ENCODE peak calls at places on chromosomes 1 and 21, in nine cellular contexts. C is AG10803; B is omental fat pad; H is osteocyte; N is mucosa of descending colon; A is brain microvascular endothelial cell; U is pancreas; K is CD4-positive, alpha-beta T cell; F is HCT116. L is an unnamed sample.

GRCh38 chr1:231070758-231071443 is 30.8 kb upstream of the FAM89A start:
- DNase-seq in C (no peak), B (no peak), H (no peak), N (no peak), A (no peak), U (no peak), K (no peak), F (no peak), L (no peak)

GRCh38 chr21:45467221-45467779 is 62.3 kb downstream of the COL18A1 start:
- DNase-seq in C (no peak), B (no peak), H (no peak), N (peak; percentile 43), A (peak; percentile 22), U (peak; percentile 69), K (no peak), F (no peak), L (no peak)

GRCh38 chr1:103516693-103517092 is 8.8 kb upstream of the RNPC3 start:
- DNase-seq in C (peak; percentile 2), B (no peak), H (no peak), N (no peak), A (peak; percentile 9), U (no peak), K (no peak), F (no peak), L (no peak)

GRCh38 chr1:182133181-182133580 is 71.7 kb upstream of the ZNF648 start:
- DNase-seq in C (no peak), B (no peak), H (no peak), N (no peak), A (no peak), U (no peak), K (no peak), F (no peak), L (no peak)

GRCh38 chr1:90488451-90488850 is 228.7 kb downstream of the BARHL2 start:
- DNase-seq in C (peak; percentile 3), B (no peak), H (no peak), N (no peak), A (peak; percentile 33), U (no peak), K (no peak), F (no peak), L (no peak)

GRCh38 chr1:117656202-117656641 is 50.4 kb downstream of the TENT5C start:
- DNase-seq in C (no peak), B (no peak), H (no peak), N (peak; percentile 71), A (no peak), U (no peak), K (peak; percentile 88), F (no peak), L (no peak)

GRCh38 chr1:85201340-85202091 is 700 bp upstream of the SYDE2 start:
- DNase-seq in C (peak; percentile 66), B (peak; percentile 40), H (peak; percentile 91), N (peak; percentile 80), A (peak; percentile 51), U (peak; percentile 89), K (peak; percentile 70), F (no peak), L (peak; percentile 87)

GRCh38 chr1:2381741-2382620 is 9.4 kb downstream of the MORN1 start:
- DNase-seq in C (peak; percentile 78), B (peak; percentile 54), H (peak; percentile 94), N (peak; percentile 77), A (peak; percentile 55), U (peak; percentile 95), K (peak; percentile 67), F (peak; percentile 28), L (peak; percentile 63)

GRCh38 chr1:50481142-50481736 is 58.0 kb upstream of the DMRTA2 start:
- DNase-seq in C (no peak), B (no peak), H (no peak), N (no peak), A (no peak), U (no peak), K (no peak), F (no peak), L (no peak)

GRCh38 chr1:153659175-153659534 is 652 bp downstream of the SNAPIN start:
- DNase-seq in C (no peak), B (no peak), H (no peak), N (no peak), A (no peak), U (no peak), K (no peak), F (no peak), L (no peak)

GRCh38 chr1:153652795-153653507 is 5.6 kb upstream of the SNAPIN start:
- DNase-seq in C (peak; percentile 63), B (no peak), H (no peak), N (peak; percentile 50), A (peak; percentile 31), U (no peak), K (no peak), F (no peak), L (no peak)

GRCh38 chr1:153658400-153659174 is at the start of gene SNAPIN:
- DNase-seq in C (peak; percentile 85), B (peak; percentile 83), H (peak; percentile 95), N (peak; percentile 95), A (peak; percentile 87), U (peak; percentile 95), K (peak; percentile 79), F (peak; percentile 69), L (peak; percentile 97)

GRCh38 chr1:153651771-153652170 is 6.7 kb upstream of the SNAPIN start:
- DNase-seq in C (no peak), B (no peak), H (no peak), N (peak; percentile 18), A (no peak), U (no peak), K (no peak), F (no peak), L (no peak)

DNA sequence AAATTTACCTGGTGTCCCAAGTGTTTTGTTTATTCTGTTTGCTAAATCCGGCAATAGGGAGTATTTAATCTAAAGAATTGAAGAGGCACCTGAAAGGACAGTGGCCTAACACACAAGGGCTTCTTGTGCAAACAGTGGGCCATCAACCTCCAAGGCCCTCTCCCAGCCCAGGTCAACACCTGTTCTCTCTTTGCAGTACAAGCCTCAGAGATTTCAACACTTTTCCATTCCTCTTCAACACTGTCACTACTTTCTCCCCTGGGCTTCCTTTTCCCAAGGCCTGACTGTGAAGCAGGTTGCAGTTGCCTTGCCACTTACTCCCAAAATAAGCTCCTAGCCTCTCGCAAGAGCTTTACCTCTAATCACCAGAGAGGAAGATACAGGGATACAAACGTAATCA is 3.2 kb upstream of the SNAPIN start:
- DNase-seq in C (no peak), B (no peak), H (no peak), N (no peak), A (no peak), U (no peak), K (no peak), F (no peak), L (no peak)
- TF ChIP-seq CTCF in C (no peak), B (no peak), H (no peak), N (no peak), A (no peak), U (no peak), K (no peak), F (no peak), L (no peak)

GRCh38 chr1:110067957-110068645 is 2.4 kb downstream of the ALX3 start:
- DNase-seq in C (no peak), B (no peak), H (no peak), N (no peak), A (no peak), U (no peak), K (no peak), F (no peak), L (no peak)

GRCh38 chr1:110068646-110069301 is 1.7 kb downstream of the ALX3 start:
- DNase-seq in C (no peak), B (no peak), H (no peak), N (no peak), A (no peak), U (no peak), K (no peak), F (no peak), L (no peak)

GRCh38 chr1:110070968-110071307 is 466 bp upstream of the ALX3 start:
- DNase-seq in C (no peak), B (no peak), H (no peak), N (no peak), A (no peak), U (no peak), K (no peak), F (no peak), L (no peak)

GRCh38 chr1:110070282-110070967 is at the start of gene ALX3:
- DNase-seq in C (no peak), B (no peak), H (no peak), N (no peak), A (no peak), U (no peak), K (no peak), F (no peak), L (no peak)

GRCh38 chr1:110069302-110070281 is 880 bp downstream of the ALX3 start:
- DNase-seq in C (no peak), B (no peak), H (no peak), N (no peak), A (no peak), U (peak; percentile 77), K (no peak), F (no peak), L (no peak)
- TF ChIP-seq CTCF in C (no peak), B (no peak), H (no peak), N (no peak), A (no peak), U (no peak), K (no peak), F (no peak), L (no peak)

DNA sequence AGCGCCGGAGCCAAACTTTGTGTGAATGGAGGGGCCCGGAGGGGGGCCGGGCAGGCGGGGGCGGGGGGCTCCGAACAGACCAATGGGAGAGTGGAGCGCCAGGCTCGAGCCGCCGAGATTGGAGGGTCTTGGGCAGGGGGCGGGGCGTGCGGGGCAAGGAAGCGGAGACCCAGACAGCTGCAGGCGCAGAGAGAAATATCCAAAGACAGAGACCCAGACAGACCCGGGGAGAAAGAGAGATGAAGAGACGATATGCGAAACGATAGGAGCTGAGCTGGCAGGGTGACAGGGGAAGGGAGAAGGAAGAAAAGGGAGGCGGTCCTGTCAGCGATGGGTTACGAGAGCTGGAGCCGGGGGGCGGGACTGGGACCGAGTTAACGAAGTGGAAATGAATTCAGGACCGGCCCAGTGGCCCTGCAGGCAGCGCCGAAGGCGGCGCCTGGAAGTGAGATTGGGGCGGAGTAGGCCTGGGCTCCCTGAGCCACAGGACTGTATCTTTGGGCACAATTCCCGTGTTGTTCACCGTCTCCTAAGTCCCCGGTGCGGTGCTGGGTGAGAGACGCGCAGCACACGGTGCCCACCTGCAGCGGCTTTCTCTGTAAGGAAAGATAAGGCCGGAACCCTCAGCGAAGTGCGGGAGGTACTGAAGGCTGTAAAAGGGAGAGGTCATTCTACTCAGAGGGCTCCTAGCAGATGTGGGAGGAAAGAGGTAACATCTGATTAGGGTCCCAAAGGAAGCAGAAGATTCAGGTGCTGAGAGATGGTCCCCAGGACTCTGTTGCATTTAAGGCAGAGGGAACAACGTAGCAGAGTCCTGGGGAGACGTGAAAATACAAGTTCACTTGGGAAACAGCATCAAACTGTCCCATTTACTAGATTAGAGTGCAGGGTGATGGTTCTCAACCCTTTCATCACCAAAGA is 543 bp upstream of the KCNJ10 start:
- DNase-seq in C (peak; percentile 33), B (peak; percentile 51), H (no peak), N (peak; percentile 76), A (peak; percentile 51), U (peak; percentile 84), K (peak; percentile 71), F (no peak), L (peak; percentile 82)
- TF ChIP-seq CTCF in C (no peak), B (no peak), H (no peak), N (no peak), A (no peak), U (no peak), K (no peak), F (no peak), L (no peak)

DNA sequence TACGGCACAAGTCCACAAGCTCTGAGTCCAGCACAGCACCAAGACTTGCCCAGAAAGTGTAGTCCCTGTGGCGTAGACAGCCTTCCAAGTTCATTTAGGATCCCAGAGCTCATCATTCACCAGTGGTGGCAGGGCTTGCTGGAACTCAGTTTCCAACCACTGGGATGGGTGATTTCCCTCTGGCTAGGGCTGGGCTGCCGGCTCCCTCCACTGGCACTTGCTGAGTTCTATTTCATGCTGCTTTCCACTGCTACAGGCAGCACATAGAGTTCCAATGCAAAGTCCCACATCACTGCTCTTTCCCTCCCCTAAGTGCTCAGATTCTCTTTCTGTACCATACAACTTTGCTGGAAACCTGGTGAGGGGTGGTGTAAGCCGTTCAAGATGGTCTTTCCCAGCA is 510.3 kb upstream of the TMPRSS15 start:
- DNase-seq in C (no peak), B (no peak), H (no peak), N (no peak), A (no peak), U (no peak), K (no peak), F (no peak), L (no peak)
- TF ChIP-seq CTCF in C (no peak), B (no peak), H (peak; percentile 15), N (no peak), A (no peak), U (no peak), K (no peak), F (no peak), L (no peak)

L was measured in Calu3.